ENCODE peak calls at places on chromosomes 12 and 14, in four cellular contexts. One of them, this sample, is unnamed.

GRCh38 chr14:24435192-24435810 is 5.5 kb downstream of the KHNYN start:
- DNase-seq in GM03348: no peak
- DNase-seq in endothelial cell of umbilical vein: no peak
- DNase-seq in right cardiac atrium: no peak
- DNase-seq in this sample: no peak

GRCh38 chr14:75418779-75419768 is 8.7 kb upstream of the JDP2 start:
- DNase-seq in GM03348: no peak
- DNase-seq in right cardiac atrium: peak; percentile 61
- DNase-seq in endothelial cell of umbilical vein: no peak
- DNase-seq in this sample: peak; percentile 60

GRCh38 chr12:104733717-104734175 is 224.3 kb downstream of the SLC41A2 start:
- DNase-seq in endothelial cell of umbilical vein: no peak
- DNase-seq in right cardiac atrium: no peak
- DNase-seq in GM03348: no peak
- DNase-seq in this sample: no peak

GRCh38 chr12:92784795-92785562 is 82.2 kb downstream of the PLEKHG7 start:
- DNase-seq in endothelial cell of umbilical vein: peak; percentile 90
- DNase-seq in GM03348: peak; percentile 33
- DNase-seq in right cardiac atrium: no peak
- DNase-seq in this sample: no peak

GRCh38 chr12:118103601-118104382 is at the start of gene VSIG10:
- DNase-seq in endothelial cell of umbilical vein: peak; percentile 74
- DNase-seq in GM03348: peak; percentile 94
- DNase-seq in right cardiac atrium: peak; percentile 88
- DNase-seq in this sample: peak; percentile 62

GRCh38 chr12:98422809-98423208 is 92.6 kb upstream of the TMPO start:
- DNase-seq in right cardiac atrium: no peak
- DNase-seq in GM03348: no peak
- DNase-seq in endothelial cell of umbilical vein: peak; percentile 33
- DNase-seq in this sample: peak; percentile 31

GRCh38 chr12:24595652-24596235 is 353.2 kb downstream of the BCAT1 start:
- DNase-seq in right cardiac atrium: no peak
- DNase-seq in GM03348: no peak
- DNase-seq in endothelial cell of umbilical vein: no peak
- DNase-seq in this sample: no peak

GRCh38 chr12:58026421-58026820 is 85.1 kb downstream of the ATP23 start:
- DNase-seq in GM03348: no peak
- DNase-seq in right cardiac atrium: no peak
- DNase-seq in endothelial cell of umbilical vein: no peak
- DNase-seq in this sample: no peak

GRCh38 chr12:83408841-83409240 is 722.1 kb downstream of the TMTC2 start:
- DNase-seq in GM03348: no peak
- DNase-seq in endothelial cell of umbilical vein: no peak
- DNase-seq in right cardiac atrium: no peak
- DNase-seq in this sample: no peak

GRCh38 chr12:76409074-76409473 is 60.9 kb upstream of the BBS10 start:
- DNase-seq in GM03348: no peak
- DNase-seq in right cardiac atrium: no peak
- DNase-seq in endothelial cell of umbilical vein: no peak
- DNase-seq in this sample: no peak

GRCh38 chr14:34212574-34212973 is 249.5 kb downstream of the SPTSSA start:
- DNase-seq in GM03348: no peak
- DNase-seq in right cardiac atrium: no peak
- DNase-seq in endothelial cell of umbilical vein: no peak
- DNase-seq in this sample: no peak

GRCh38 chr14:75861161-75861621 is 120.6 kb downstream of the TGFB3 start:
- DNase-seq in endothelial cell of umbilical vein: no peak
- DNase-seq in right cardiac atrium: no peak
- DNase-seq in GM03348: peak; percentile 51
- DNase-seq in this sample: no peak

GRCh38 chr14:92892589-92892988 is 30.4 kb upstream of the CHGA start:
- DNase-seq in GM03348: no peak
- DNase-seq in endothelial cell of umbilical vein: no peak
- DNase-seq in right cardiac atrium: no peak
- DNase-seq in this sample: no peak

GRCh38 chr12:24960222-24960855 is 11.4 kb upstream of the BCAT1 start:
- DNase-seq in endothelial cell of umbilical vein: peak; percentile 66
- DNase-seq in right cardiac atrium: peak; percentile 59
- DNase-seq in GM03348: peak; percentile 60
- DNase-seq in this sample: peak; percentile 60

GRCh38 chr12:104154286-104154685 is 16.3 kb upstream of the NFYB start:
- DNase-seq in endothelial cell of umbilical vein: no peak
- DNase-seq in right cardiac atrium: no peak
- DNase-seq in GM03348: no peak
- DNase-seq in this sample: no peak

GRCh38 chr12:29133141-29133540 is 15.9 kb upstream of the FAR2 start:
- DNase-seq in right cardiac atrium: no peak
- DNase-seq in GM03348: no peak
- DNase-seq in endothelial cell of umbilical vein: no peak
- DNase-seq in this sample: no peak

GRCh38 chr12:80432061-80432460 is 12.0 kb upstream of the PTPRQ start:
- DNase-seq in endothelial cell of umbilical vein: no peak
- DNase-seq in GM03348: no peak
- DNase-seq in right cardiac atrium: no peak
- DNase-seq in this sample: no peak

GRCh38 chr14:52834440-52834842 is 43.0 kb upstream of the GNPNAT1 start:
- DNase-seq in GM03348: peak; percentile 66
- DNase-seq in right cardiac atrium: no peak
- DNase-seq in endothelial cell of umbilical vein: peak; percentile 67
- DNase-seq in this sample: no peak

GRCh38 chr14:77026930-77027537 is 1.5 kb downstream of the IRF2BPL start:
- DNase-seq in GM03348: peak; percentile 55
- DNase-seq in endothelial cell of umbilical vein: peak; percentile 52
- DNase-seq in right cardiac atrium: peak; percentile 84
- DNase-seq in this sample: peak; percentile 60

GRCh38 chr12:43282106-43282505 is 269.9 kb downstream of the ADAMTS20 start:
- DNase-seq in endothelial cell of umbilical vein: peak; percentile 72
- DNase-seq in right cardiac atrium: no peak
- DNase-seq in GM03348: peak; percentile 22
- DNase-seq in this sample: no peak

GRCh38 chr12:77102691-77103090 is 37.3 kb upstream of the E2F7 start:
- DNase-seq in endothelial cell of umbilical vein: peak; percentile 71
- DNase-seq in GM03348: peak; percentile 71
- DNase-seq in right cardiac atrium: no peak
- DNase-seq in this sample: no peak

GRCh38 chr14:57057803-57058202 is 210.9 kb downstream of the EXOC5 start:
- DNase-seq in endothelial cell of umbilical vein: no peak
- DNase-seq in right cardiac atrium: no peak
- DNase-seq in GM03348: no peak
- DNase-seq in this sample: no peak

GRCh38 chr14:81453166-81453766 is 53.1 kb upstream of the STON2 start:
- DNase-seq in endothelial cell of umbilical vein: peak; percentile 48
- DNase-seq in GM03348: peak; percentile 57
- DNase-seq in right cardiac atrium: peak; percentile 69
- DNase-seq in this sample: peak; percentile 66

GRCh38 chr14:100688598-100689499 is 37.8 kb upstream of the DLK1 start:
- DNase-seq in endothelial cell of umbilical vein: no peak
- DNase-seq in right cardiac atrium: peak; percentile 36
- DNase-seq in GM03348: peak; percentile 73
- DNase-seq in this sample: no peak

GRCh38 chr12:111405856-111406473 is at the start of gene SH2B3:
- DNase-seq in endothelial cell of umbilical vein: no peak
- DNase-seq in right cardiac atrium: no peak
- DNase-seq in GM03348: no peak
- DNase-seq in this sample: no peak

GRCh38 chr12:6399884-6400670 is 16.1 kb downstream of the LTBR start:
- DNase-seq in right cardiac atrium: no peak
- DNase-seq in GM03348: no peak
- DNase-seq in endothelial cell of umbilical vein: no peak
- DNase-seq in this sample: no peak

GRCh38 chr14:93073366-93073722 is 42.4 kb downstream of the ITPK1 start:
- DNase-seq in right cardiac atrium: peak; percentile 48
- DNase-seq in endothelial cell of umbilical vein: peak; percentile 9
- DNase-seq in GM03348: no peak
- DNase-seq in this sample: no peak

GRCh38 chr12:15212877-15213276 is 8.3 kb downstream of the RERG start:
- DNase-seq in GM03348: no peak
- DNase-seq in right cardiac atrium: no peak
- DNase-seq in endothelial cell of umbilical vein: no peak
- DNase-seq in this sample: no peak

GRCh38 chr12:124538194-124539082 is 29.0 kb downstream of the NCOR2 start:
- DNase-seq in endothelial cell of umbilical vein: no peak
- DNase-seq in GM03348: no peak
- DNase-seq in right cardiac atrium: peak; percentile 68
- DNase-seq in this sample: no peak

GRCh38 chr14:74239848-74240793 is 872 bp downstream of the VSX2 start:
- DNase-seq in right cardiac atrium: no peak
- DNase-seq in GM03348: no peak
- DNase-seq in endothelial cell of umbilical vein: peak; percentile 11
- DNase-seq in this sample: no peak

GRCh38 chr14:26707234-26707633 is 109.4 kb upstream of the NOVA1 start:
- DNase-seq in right cardiac atrium: no peak
- DNase-seq in endothelial cell of umbilical vein: no peak
- DNase-seq in GM03348: no peak
- DNase-seq in this sample: no peak

GRCh38 chr12:114015851-114016250 is 49.7 kb upstream of the RBM19 start:
- DNase-seq in GM03348: no peak
- DNase-seq in right cardiac atrium: no peak
- DNase-seq in endothelial cell of umbilical vein: no peak
- DNase-seq in this sample: no peak